ENCODE peak calls at places on chromosomes 13 and 19, in nine cellular contexts. Z is right atrium auricular region, L is pancreas, J is Peyer's patch, F is ascending aorta, S is dorsolateral prefrontal cortex, Q is MM.1S, U is AG04450, B is transverse colon. G is an unnamed sample.

GRCh38 chr13:40458283-40459031 is 208.0 kb downstream of the FOXO1 start:
- DNase-seq in Z (no peak), L (no peak), J (no peak), F (no peak), S (no peak), Q (no peak), U (no peak), B (no peak), G (no peak)

GRCh38 chr13:52713894-52714293 is 25.7 kb downstream of the CNMD start:
- DNase-seq in Z (peak), L (no peak), J (no peak), F (peak), S (no peak), Q (no peak), U (no peak), B (peak), G (no peak)

GRCh38 chr13:32126756-32127155 is 95.2 kb downstream of the FRY start:
- DNase-seq in Z (no peak), L (no peak), J (no peak), F (no peak), S (no peak), Q (no peak), U (no peak), B (no peak), G (no peak)

GRCh38 chr19:48506138-48506733 is 5.4 kb downstream of the LMTK3 start:
- DNase-seq in Z (no peak), L (no peak), J (no peak), F (no peak), S (no peak), Q (peak), U (no peak), B (no peak), G (no peak)

GRCh38 chr19:9958451-9958850 is 22.1 kb upstream of the OLFM2 start:
- DNase-seq in Z (no peak), L (no peak), J (no peak), F (no peak), S (no peak), Q (no peak), U (peak), B (no peak), G (no peak)

GRCh38 chr19:2345794-2346663 is 14.0 kb upstream of the TMPRSS9 start:
- DNase-seq in Z (no peak), L (peak), J (no peak), F (no peak), S (peak), Q (no peak), U (no peak), B (peak), G (no peak)

GRCh38 chr19:51694318-51695085 is 1.4 kb downstream of the SPACA6 start:
- DNase-seq in Z (peak), L (no peak), J (no peak), F (no peak), S (no peak), Q (no peak), U (no peak), B (no peak), G (no peak)

GRCh38 chr13:72998012-72998411 is 60.8 kb upstream of the KLF5 start:
- DNase-seq in Z (no peak), L (no peak), J (no peak), F (no peak), S (no peak), Q (no peak), U (no peak), B (no peak), G (no peak)

GRCh38 chr19:32570081-32570785 is 10.8 kb upstream of the PDCD5 start:
- DNase-seq in Z (peak), L (no peak), J (peak), F (no peak), S (peak), Q (peak), U (peak), B (peak), G (no peak)

GRCh38 chr13:76812971-76813691 is 73.1 kb downstream of the KCTD12 start:
- DNase-seq in Z (peak), L (no peak), J (no peak), F (peak), S (no peak), Q (no peak), U (no peak), B (no peak), G (no peak)

GRCh38 chr19:4539697-4540581 is at the start of gene LRG1:
- DNase-seq in Z (no peak), L (peak), J (no peak), F (no peak), S (no peak), Q (no peak), U (no peak), B (peak), G (no peak)

GRCh38 chr19:49689133-49690072 is at the start of gene ADM5:
- DNase-seq in Z (no peak), L (peak), J (no peak), F (no peak), S (peak), Q (no peak), U (no peak), B (peak), G (no peak)

GRCh38 chr13:74305876-74306275 is 171.7 kb upstream of the KLF12 start:
- DNase-seq in Z (no peak), L (no peak), J (no peak), F (no peak), S (no peak), Q (no peak), U (no peak), B (no peak), G (no peak)

GRCh38 chr13:35139591-35139990 is 197.5 kb downstream of the NBEA start:
- DNase-seq in Z (no peak), L (no peak), J (no peak), F (no peak), S (no peak), Q (no peak), U (no peak), B (no peak), G (no peak)

GRCh38 chr19:43465468-43466120 is at the start of gene LYPD3:
- DNase-seq in Z (no peak), L (no peak), J (no peak), F (no peak), S (no peak), Q (no peak), U (no peak), B (peak), G (no peak)

GRCh38 chr19:35264281-35265125 is 4.3 kb upstream of the USF2 start:
- DNase-seq in Z (no peak), L (no peak), J (peak), F (peak), S (peak), Q (no peak), U (no peak), B (peak), G (no peak)

GRCh38 chr19:10288662-10289166 is 1.0 kb upstream of the ICAM5 start:
- DNase-seq in Z (no peak), L (no peak), J (no peak), F (no peak), S (no peak), Q (peak), U (no peak), B (peak), G (no peak)

GRCh38 chr19:53246498-53246897 is 8.2 kb downstream of the ZNF677 start:
- DNase-seq in Z (no peak), L (no peak), J (no peak), F (no peak), S (no peak), Q (no peak), U (no peak), B (no peak), G (no peak)

GRCh38 chr19:1154731-1155351 is 19.2 kb downstream of the SBNO2 start:
- DNase-seq in Z (peak), L (peak), J (peak), F (peak), S (no peak), Q (no peak), U (peak), B (peak), G (no peak)

GRCh38 chr19:681029-681626 is 4.9 kb downstream of the FSTL3 start:
- DNase-seq in Z (no peak), L (no peak), J (peak), F (peak), S (peak), Q (peak), U (no peak), B (peak), G (no peak)

DNA sequence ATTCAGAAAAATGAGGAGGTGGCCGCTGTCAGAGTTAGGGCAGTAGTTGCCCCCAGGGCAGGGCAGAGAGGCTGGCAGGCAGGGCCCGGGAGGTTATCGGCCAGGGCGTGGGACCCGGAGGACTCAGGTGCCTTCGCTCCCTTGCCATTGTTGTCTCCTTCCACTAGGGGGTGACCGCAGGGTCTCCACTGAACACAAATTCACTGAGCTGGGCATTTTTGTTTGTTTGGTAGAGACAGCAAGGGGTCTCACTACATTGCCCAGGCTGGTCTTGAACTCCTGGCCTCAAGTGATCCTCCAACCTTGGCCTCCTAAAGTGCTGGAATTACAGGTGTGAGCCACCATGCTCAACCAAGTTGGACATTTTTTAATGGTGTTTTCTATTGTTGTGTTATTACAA is 25.1 kb downstream of the CARS2 start:
- DNase-seq in Z (no peak), L (no peak), J (no peak), F (peak), S (no peak), Q (peak), U (no peak), B (no peak), G (no peak)
- TF ChIP-seq CTCF in Z (peak), L (peak), J (no peak), F (no peak), S (no peak), Q (peak), U (peak), B (peak), G (no peak)

DNA sequence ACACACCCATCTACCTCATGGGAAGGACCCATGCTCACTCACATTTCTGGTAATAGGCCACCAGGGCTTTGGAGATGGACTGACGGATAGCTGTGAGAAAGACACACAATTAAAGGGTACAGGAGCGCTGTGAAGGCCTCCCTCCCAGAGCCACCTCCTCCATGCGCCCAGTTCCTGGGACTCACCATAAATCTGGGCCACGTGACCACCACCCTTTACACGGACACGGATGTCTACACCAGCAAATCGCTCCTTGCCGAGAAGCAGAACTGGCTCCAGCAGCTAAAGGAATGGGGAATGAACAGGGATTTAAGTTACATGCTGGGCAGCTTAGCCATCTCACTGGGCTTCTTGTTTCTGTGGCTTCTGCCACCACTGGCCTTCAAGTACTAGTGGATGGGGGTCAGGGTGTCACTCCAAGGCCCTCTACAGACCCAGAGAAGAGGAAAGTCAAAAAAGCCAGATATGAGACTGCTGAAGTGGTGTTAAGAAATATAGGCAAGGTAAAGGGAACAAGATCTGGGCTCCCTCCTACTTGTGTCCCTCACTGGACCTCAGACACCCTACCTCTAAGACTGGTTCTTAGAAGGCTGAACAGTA is 2.2 kb downstream of the RPS16 start:
- DNase-seq in Z (no peak), L (no peak), J (no peak), F (no peak), S (no peak), Q (no peak), U (no peak), B (no peak), G (no peak)
- H3K27ac ChIP-seq in Z (no peak), L (no peak), J (no peak), F (no peak), S (no peak), Q (peak), U (peak), B (no peak), G (peak)

DNA sequence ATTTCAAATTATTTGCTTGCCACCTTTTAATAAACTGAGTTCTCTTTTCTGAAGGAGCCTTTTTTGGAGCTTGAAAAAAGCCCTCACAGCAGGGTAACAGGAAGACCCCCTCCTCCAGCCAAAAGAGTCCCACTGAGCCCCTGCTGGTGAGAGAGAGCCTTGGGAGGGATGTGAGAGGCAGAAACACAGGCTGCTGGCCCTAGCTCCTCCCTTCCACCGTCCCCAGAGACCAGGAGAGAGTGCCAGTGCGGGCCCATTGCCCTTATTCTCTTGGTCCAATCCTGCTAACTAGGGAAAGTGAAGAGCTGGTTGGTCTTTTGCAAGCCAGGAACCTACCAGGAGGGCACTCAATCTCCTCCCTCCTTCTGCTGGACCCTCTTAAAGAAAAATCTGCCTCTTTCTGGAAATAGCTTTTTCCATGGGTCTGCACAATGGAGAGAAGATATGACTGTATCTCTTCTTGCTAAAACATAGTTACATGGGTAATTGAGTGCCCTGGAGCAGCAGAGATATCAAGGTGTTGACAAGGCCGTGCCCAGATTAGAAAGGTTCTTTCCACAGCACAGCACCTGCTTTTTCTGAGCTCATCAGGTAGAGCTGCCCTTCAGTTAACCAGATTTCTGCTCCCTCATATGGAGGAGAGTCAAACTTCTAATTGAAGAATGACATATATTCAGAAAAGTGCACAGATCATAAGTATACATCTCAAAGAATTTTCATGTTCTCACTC is 113.9 kb downstream of the LRCH1 start:
- DNase-seq in Z (no peak), L (no peak), J (no peak), F (no peak), S (no peak), Q (peak), U (no peak), B (no peak), G (no peak)
- TF ChIP-seq CTCF in Z (no peak), L (no peak), J (no peak), F (no peak), S (no peak), Q (no peak), U (no peak), B (no peak), G (no peak)

DNA sequence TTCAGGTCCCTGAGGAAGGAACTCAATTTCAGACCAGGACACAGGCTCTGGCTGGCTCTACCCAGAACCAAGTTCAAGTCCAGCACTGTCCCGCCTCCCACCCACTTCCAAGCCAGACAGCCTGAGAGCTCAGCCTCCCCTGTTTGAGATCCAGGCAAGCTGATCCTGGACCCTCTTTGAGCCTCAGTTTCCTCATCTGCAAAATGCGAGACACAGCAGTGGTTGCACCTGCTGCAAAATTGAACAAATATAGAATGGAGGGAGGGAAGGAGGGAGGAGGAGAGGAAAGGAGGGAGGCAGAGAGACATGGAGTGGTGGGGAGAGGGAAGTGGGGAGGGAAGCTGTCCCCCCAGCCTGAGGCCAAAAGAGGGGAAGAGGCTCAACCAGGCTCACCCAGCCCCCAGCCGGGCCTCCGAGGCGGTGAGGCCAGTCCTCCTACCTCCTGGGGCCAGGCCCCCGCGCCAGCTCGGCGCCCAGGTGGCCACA is 721 bp downstream of the TMEM221 start:
- DNase-seq in Z (no peak), L (no peak), J (no peak), F (no peak), S (no peak), Q (no peak), U (no peak), B (no peak), G (no peak)
- H3K27ac ChIP-seq in Z (no peak), L (no peak), J (no peak), F (no peak), S (no peak), Q (no peak), U (no peak), B (no peak), G (no peak)

GRCh38 chr19:19067276-19068072 is 3.7 kb downstream of the SLC25A42 start:
- DNase-seq in Z (no peak), L (no peak), J (no peak), F (no peak), S (no peak), Q (peak), U (no peak), B (no peak), G (no peak)
- TF ChIP-seq CTCF in Z (no peak), L (no peak), J (no peak), F (no peak), S (no peak), Q (no peak), U (no peak), B (no peak), G (no peak)

DNA sequence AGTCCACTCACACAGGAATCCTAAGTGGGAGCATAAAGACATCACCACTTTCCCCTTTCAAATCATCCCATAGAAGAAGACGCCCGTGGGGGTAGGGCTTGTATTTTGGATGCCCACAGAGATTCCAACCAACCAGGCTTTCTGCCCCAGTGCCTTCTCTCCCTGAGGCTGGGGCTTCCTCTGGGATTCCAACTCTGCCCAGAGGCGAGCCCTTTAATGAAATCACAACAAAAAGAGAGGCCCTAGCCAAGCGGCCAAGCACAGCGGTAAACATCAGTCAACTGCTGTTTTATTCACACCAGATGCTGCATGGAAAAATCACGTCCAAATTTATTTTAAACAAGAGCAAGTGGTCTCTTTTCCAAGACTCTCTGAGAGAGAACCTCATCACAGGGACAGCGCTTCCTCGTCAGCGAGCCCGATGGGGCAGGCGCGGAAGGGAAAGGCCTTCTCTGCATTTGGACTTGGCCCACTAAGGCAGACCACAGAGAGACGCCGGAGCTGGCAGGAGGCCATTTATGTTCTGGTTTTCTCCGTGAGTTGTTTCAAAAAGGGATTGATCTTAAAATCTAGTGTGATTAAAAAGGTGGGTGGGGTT is 31.5 kb downstream of the ADPRHL1 start:
- DNase-seq in Z (no peak), L (no peak), J (no peak), F (no peak), S (no peak), Q (no peak), U (peak), B (no peak), G (no peak)
- H3K27ac ChIP-seq in Z (no peak), L (no peak), J (no peak), F (peak), S (no peak), Q (no peak), U (peak), B (peak), G (peak)

DNA sequence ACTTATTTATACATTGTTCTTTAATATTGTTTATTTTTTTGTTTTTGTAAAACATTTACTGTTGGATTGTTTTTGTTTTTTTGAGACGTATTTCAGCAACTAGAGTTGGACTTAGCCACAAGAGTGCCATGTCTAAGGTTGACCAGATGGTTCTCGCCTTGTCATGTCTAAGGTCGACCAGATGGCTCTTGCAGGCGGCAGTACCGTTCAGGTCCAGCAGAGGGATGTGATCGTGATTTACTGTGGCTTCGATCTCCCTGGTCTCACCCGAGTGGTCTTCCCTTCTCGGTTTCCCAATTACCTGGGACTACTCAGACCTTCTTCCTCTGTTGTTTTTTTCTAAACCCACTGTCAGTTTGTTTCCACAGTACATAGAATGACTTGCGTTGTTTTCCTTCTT is 1438.6 kb downstream of the UQCRFS1 start:
- DNase-seq in Z (peak), L (no peak), J (no peak), F (no peak), S (no peak), Q (no peak), U (no peak), B (no peak), G (no peak)
- TF ChIP-seq CTCF in Z (no peak), L (no peak), J (no peak), F (no peak), S (no peak), Q (no peak), U (peak), B (no peak), G (no peak)

DNA sequence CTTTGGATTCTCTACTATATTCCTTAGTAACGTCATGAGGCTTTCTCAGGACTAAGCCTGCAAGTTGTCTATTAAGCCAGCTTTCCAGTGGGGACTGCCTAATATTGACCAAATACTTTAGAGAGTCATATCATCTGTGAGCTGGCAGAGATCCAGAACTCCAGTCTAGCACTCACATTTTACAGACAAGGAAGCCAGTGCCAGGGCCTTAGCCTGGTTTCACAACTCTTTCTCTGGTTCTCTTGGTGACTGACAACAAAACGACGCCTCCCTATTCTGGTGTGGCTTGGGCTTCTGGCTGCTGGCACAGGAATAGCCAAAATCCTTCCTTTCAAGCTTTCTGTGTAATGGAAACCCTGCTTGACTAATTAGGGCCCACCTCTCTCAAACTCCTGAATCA is 75.0 kb upstream of the UBL3 start:
- DNase-seq in Z (peak), L (peak), J (no peak), F (peak), S (no peak), Q (no peak), U (no peak), B (peak), G (peak)
- H3K27ac ChIP-seq in Z (peak), L (peak), J (no peak), F (peak), S (no peak), Q (no peak), U (no peak), B (peak), G (peak)

G was measured in esophagus squamous epithelium.